ENCODE peak calls at places on chromosome X, in six cellular contexts. Q, A, H, K, G and V are unnamed samples.

GRCh38 chrX:34655496-34656258 is 1.4 kb downstream of the TMEM47 start:
- DNase-seq in A (peak; percentile 62), K (no peak), G (no peak), Q (no peak), H (no peak), V (peak; percentile 21)

GRCh38 chrX:103806862-103807474 is 25.1 kb downstream of the RAB9B start:
- DNase-seq in K (no peak), H (no peak), G (no peak), Q (no peak), A (no peak), V (no peak)

GRCh38 chrX:48919360-48919821 is 567 bp upstream of the PIM2 start:
- DNase-seq in K (no peak), G (no peak), H (no peak), Q (no peak), A (no peak), V (no peak)

GRCh38 chrX:119419146-119419545 is 20.0 kb downstream of the SLC25A43 start:
- DNase-seq in H (peak; percentile 36), K (no peak), A (no peak), Q (no peak), G (no peak), V (no peak)

GRCh38 chrX:8245411-8245810 is 74.3 kb upstream of the VCX2 start:
- DNase-seq in H (no peak), A (peak; percentile 8), G (no peak), Q (no peak), K (no peak), V (no peak)

GRCh38 chrX:54397113-54397512 is 39.3 kb upstream of the WNK3 start:
- DNase-seq in K (no peak), Q (no peak), A (peak; percentile 12), G (no peak), H (no peak), V (no peak)

GRCh38 chrX:16005899-16006298 is 117.5 kb upstream of the GRPR start:
- DNase-seq in H (no peak), Q (no peak), A (no peak), K (no peak), G (no peak), V (no peak)

GRCh38 chrX:104669063-104669462 is 103.1 kb downstream of the IL1RAPL2 start:
- DNase-seq in Q (no peak), G (no peak), A (no peak), H (no peak), K (no peak), V (no peak)

GRCh38 chrX:318068-318738 is 393 bp downstream of the GTPBP6 start:
- DNase-seq in H (peak; percentile 99), K (peak; percentile 94), A (peak; percentile 97), Q (peak; percentile 99), G (peak; percentile 99), V (peak; percentile 99)

GRCh38 chrX:11449613-11450012 is 156.4 kb downstream of the AMELX start:
- DNase-seq in H (no peak), K (no peak), A (no peak), G (no peak), Q (no peak), V (no peak)

GRCh38 chrX:103792916-103793540 is 16.4 kb downstream of the PLP1 start:
- DNase-seq in G (no peak), H (no peak), K (no peak), Q (no peak), A (peak; percentile 77), V (no peak)

GRCh38 chrX:53244610-53245009 is 19.6 kb upstream of the KDM5C start:
- DNase-seq in Q (no peak), G (no peak), H (no peak), A (no peak), K (no peak), V (no peak)

GRCh38 chrX:77628294-77629025 is 157.6 kb downstream of the ATRX start:
- DNase-seq in G (no peak), Q (no peak), H (no peak), A (no peak), K (no peak), V (peak; percentile 26)

GRCh38 chrX:119194631-119195030 is 41.5 kb upstream of the PGRMC1 start:
- DNase-seq in G (no peak), Q (no peak), A (peak; percentile 13), K (no peak), H (no peak), V (peak; percentile 11)

GRCh38 chrX:69396916-69397315 is 107.2 kb upstream of the NALF2 start:
- DNase-seq in A (no peak), K (no peak), G (no peak), Q (no peak), H (no peak), V (no peak)

GRCh38 chrX:153580700-153581386 is 18.1 kb downstream of the CCNQ start:
- DNase-seq in H (peak; percentile 24), K (no peak), A (no peak), G (no peak), Q (no peak), V (peak; percentile 12)
- TF ChIP-seq CTCF in H (no peak), K (no peak), A (no peak), G (no peak), Q (no peak), V (peak; percentile 58)

GRCh38 chrX:72048515-72049455 is 82.9 kb downstream of the RTL5 start:
- DNase-seq in G (peak; percentile 69), K (peak; percentile 21), A (no peak), Q (peak; percentile 16), H (no peak), V (peak; percentile 10)
- TF ChIP-seq CTCF in G (no peak), K (no peak), A (no peak), Q (no peak), H (no peak), V (no peak)

DNA sequence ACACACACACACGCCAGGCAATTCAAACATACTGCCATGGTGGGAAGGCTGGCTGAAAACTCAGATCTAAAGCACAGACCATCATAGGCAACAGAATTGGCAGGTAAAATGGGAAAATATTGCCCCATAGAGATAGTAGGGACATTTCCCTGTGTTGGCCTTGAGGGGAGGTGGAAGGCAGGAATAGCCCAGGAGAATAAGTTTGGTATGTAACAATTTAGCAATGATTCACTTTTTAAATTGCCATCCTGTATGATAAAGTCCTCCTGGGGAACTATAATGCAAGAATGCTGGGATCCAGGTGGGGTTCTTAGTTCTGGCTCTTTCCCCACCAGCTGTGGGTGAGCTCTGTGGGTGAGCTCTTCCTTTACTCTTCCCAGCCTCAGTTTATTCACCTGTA is 51.0 kb downstream of the ATXN3L start:
- DNase-seq in H (no peak), A (no peak), K (no peak), G (no peak), Q (no peak), V (no peak)
- TF ChIP-seq CTCF in H (no peak), A (no peak), K (no peak), G (no peak), Q (no peak), V (no peak)

DNA sequence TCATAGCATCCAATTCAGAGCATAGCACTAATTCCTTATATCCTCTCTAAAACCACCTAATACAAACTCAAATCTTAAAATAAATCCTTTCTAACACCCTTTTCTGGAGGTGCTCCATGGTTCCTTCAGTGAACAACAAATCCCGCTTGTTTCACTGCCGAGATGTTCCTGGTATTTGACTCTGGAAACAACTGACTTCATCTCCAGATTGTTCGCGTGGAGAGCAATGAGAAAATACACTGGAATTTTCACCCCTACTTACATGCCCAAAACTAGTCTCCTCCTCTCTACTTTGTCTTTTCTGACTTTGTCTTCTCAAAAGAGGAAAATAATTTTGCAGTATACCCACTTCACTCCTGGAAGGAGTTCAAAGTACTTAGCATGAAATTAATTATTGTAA is 129.0 kb downstream of the PLS3 start:
- DNase-seq in Q (no peak), A (peak; percentile 68), K (no peak), H (no peak), G (no peak), V (no peak)
- TF ChIP-seq CTCF in Q (no peak), A (no peak), K (no peak), H (no peak), G (no peak), V (no peak)

GRCh38 chrX:124211312-124211942 is 121.0 kb upstream of the TEX13D start:
- DNase-seq in A (no peak), Q (no peak), H (no peak), G (no peak), K (no peak), V (peak; percentile 73)
- TF ChIP-seq CTCF in A (peak; percentile 50), Q (peak; percentile 39), H (peak; percentile 31), G (no peak), K (peak; percentile 47), V (peak; percentile 70)

DNA sequence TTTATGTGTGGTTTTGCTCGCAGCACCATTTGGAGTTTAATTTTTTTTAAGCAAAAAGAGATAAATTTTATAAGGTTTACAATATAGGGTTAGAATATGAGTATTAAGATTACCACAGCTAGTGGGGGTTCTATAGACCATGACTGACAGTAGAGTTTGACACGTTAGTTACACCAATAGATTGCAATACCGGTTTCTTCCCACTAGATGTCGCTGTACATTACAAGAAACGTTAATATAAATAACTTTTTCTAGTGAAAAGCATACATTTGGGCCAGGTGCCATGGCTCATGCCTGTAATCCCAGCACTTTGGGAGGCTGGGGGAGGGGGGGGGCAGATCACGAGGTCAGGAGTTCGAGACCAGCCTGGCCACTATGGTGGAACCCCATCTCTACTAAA is 433.6 kb downstream of the MAGEB5 start:
- DNase-seq in K (peak; percentile 15), Q (no peak), G (no peak), H (no peak), A (no peak), V (peak; percentile 51)
- TF ChIP-seq CTCF in K (peak; percentile 33), Q (no peak), G (no peak), H (no peak), A (peak; percentile 46), V (peak; percentile 68)

GRCh38 chrX:41351923-41352322 is 18.0 kb downstream of the DDX3X start:
- DNase-seq in G (no peak), Q (no peak), A (no peak), K (no peak), H (no peak), V (no peak)

GRCh38 chrX:41347186-41347585 is 13.2 kb downstream of the DDX3X start:
- DNase-seq in G (no peak), Q (no peak), K (no peak), H (no peak), A (no peak), V (no peak)

GRCh38 chrX:41350150-41350975 is 16.4 kb downstream of the DDX3X start:
- DNase-seq in H (no peak), K (no peak), G (no peak), Q (no peak), A (peak; percentile 39), V (no peak)

GRCh38 chrX:41350976-41351569 is 17.1 kb downstream of the DDX3X start:
- DNase-seq in G (no peak), Q (no peak), A (no peak), K (no peak), H (no peak), V (no peak)

GRCh38 chrX:41348551-41348950 is 14.6 kb downstream of the DDX3X start:
- DNase-seq in H (no peak), K (no peak), A (no peak), Q (no peak), G (no peak), V (no peak)
- TF ChIP-seq CTCF in H (no peak), K (no peak), A (no peak), Q (no peak), G (no peak), V (no peak)

GRCh38 chrX:110258552-110258951 is 59.3 kb downstream of the AMMECR1 start:
- DNase-seq in G (no peak), Q (no peak), H (no peak), A (peak; percentile 56), K (no peak), V (no peak)
- TF ChIP-seq CTCF in G (no peak), Q (no peak), H (no peak), A (no peak), K (no peak), V (no peak)

GRCh38 chrX:72297953-72298730 is 7.6 kb downstream of the CITED1 start:
- DNase-seq in Q (no peak), K (peak; percentile 36), H (peak; percentile 35), A (peak; percentile 19), G (no peak), V (peak; percentile 64)
- TF ChIP-seq CTCF in Q (no peak), K (no peak), H (peak; percentile 22), A (peak; percentile 28), G (no peak), V (peak; percentile 63)